ENCODE peak calls at places on chromosome 18, in ten cellular contexts. One of them, this sample, is unnamed.

GRCh38 chr18:62420513-62421209 is 95.6 kb downstream of the TNFRSF11A start:
- DNase-seq in stromal cell of bone marrow: peak; percentile 60
- DNase-seq in AG09319: no peak
- DNase-seq in choroid plexus epithelial cell: peak; percentile 47
- DNase-seq in activated T-helper 1 cell treated with anti-CD3 and anti-CD28 coated beads, Interleukin-12 subunit alpha, Interleukin-12 subunit beta, Interleukin-2, Interleukin-4 antibody, amounts not matched to agents 30 ng/mL and 10 ng/mL and 1 ng/mL, durations not matched to agents 14 hours and 24 hours and 36 hours: peak; percentile 70
- DNase-seq in anterior cingulate cortex: no peak
- DNase-seq in HEK293T: no peak
- DNase-seq in EL: peak; percentile 81
- DNase-seq in activated naive CD4-positive, alpha-beta T cell: peak; percentile 4
- DNase-seq in fibroblast of lung: peak; percentile 74
- DNase-seq in this sample: peak; percentile 40

GRCh38 chr18:2948038-2948437 is 64.9 kb downstream of the LPIN2 start:
- DNase-seq in stromal cell of bone marrow: no peak
- DNase-seq in HEK293T: no peak
- DNase-seq in activated naive CD4-positive, alpha-beta T cell: no peak
- DNase-seq in AG09319: no peak
- DNase-seq in anterior cingulate cortex: no peak
- DNase-seq in EL: peak; percentile 13
- DNase-seq in fibroblast of lung: peak; percentile 37
- DNase-seq in choroid plexus epithelial cell: peak; percentile 83
- DNase-seq in activated T-helper 1 cell treated with anti-CD3 and anti-CD28 coated beads, Interleukin-12 subunit alpha, Interleukin-12 subunit beta, Interleukin-2, Interleukin-4 antibody, amounts not matched to agents 30 ng/mL and 10 ng/mL and 1 ng/mL, durations not matched to agents 14 hours and 24 hours and 36 hours: no peak
- DNase-seq in this sample: peak; percentile 66

GRCh38 chr18:57058734-57059133 is 88.2 kb upstream of the BOD1L2 start:
- DNase-seq in stromal cell of bone marrow: no peak
- DNase-seq in anterior cingulate cortex: no peak
- DNase-seq in fibroblast of lung: no peak
- DNase-seq in EL: no peak
- DNase-seq in HEK293T: no peak
- DNase-seq in activated naive CD4-positive, alpha-beta T cell: no peak
- DNase-seq in choroid plexus epithelial cell: no peak
- DNase-seq in AG09319: no peak
- DNase-seq in activated T-helper 1 cell treated with anti-CD3 and anti-CD28 coated beads, Interleukin-12 subunit alpha, Interleukin-12 subunit beta, Interleukin-2, Interleukin-4 antibody, amounts not matched to agents 30 ng/mL and 10 ng/mL and 1 ng/mL, durations not matched to agents 14 hours and 24 hours and 36 hours: no peak
- DNase-seq in this sample: no peak

GRCh38 chr18:49863769-49864615 is 50.7 kb upstream of the ACAA2 start:
- DNase-seq in activated naive CD4-positive, alpha-beta T cell: no peak
- DNase-seq in EL: no peak
- DNase-seq in stromal cell of bone marrow: no peak
- DNase-seq in HEK293T: no peak
- DNase-seq in fibroblast of lung: no peak
- DNase-seq in choroid plexus epithelial cell: no peak
- DNase-seq in anterior cingulate cortex: no peak
- DNase-seq in activated T-helper 1 cell treated with anti-CD3 and anti-CD28 coated beads, Interleukin-12 subunit alpha, Interleukin-12 subunit beta, Interleukin-2, Interleukin-4 antibody, amounts not matched to agents 30 ng/mL and 10 ng/mL and 1 ng/mL, durations not matched to agents 14 hours and 24 hours and 36 hours: no peak
- DNase-seq in AG09319: no peak
- DNase-seq in this sample: no peak

GRCh38 chr18:79859314-79859713 is 61.6 kb downstream of the KCNG2 start:
- DNase-seq in fibroblast of lung: no peak
- DNase-seq in stromal cell of bone marrow: no peak
- DNase-seq in activated naive CD4-positive, alpha-beta T cell: no peak
- DNase-seq in AG09319: no peak
- DNase-seq in anterior cingulate cortex: no peak
- DNase-seq in choroid plexus epithelial cell: no peak
- DNase-seq in HEK293T: no peak
- DNase-seq in activated T-helper 1 cell treated with anti-CD3 and anti-CD28 coated beads, Interleukin-12 subunit alpha, Interleukin-12 subunit beta, Interleukin-2, Interleukin-4 antibody, amounts not matched to agents 30 ng/mL and 10 ng/mL and 1 ng/mL, durations not matched to agents 14 hours and 24 hours and 36 hours: no peak
- DNase-seq in EL: no peak
- DNase-seq in this sample: no peak

GRCh38 chr18:62788111-62788510 is 72.8 kb downstream of the PHLPP1 start:
- DNase-seq in HEK293T: no peak
- DNase-seq in AG09319: no peak
- DNase-seq in choroid plexus epithelial cell: no peak
- DNase-seq in anterior cingulate cortex: no peak
- DNase-seq in stromal cell of bone marrow: no peak
- DNase-seq in fibroblast of lung: no peak
- DNase-seq in activated T-helper 1 cell treated with anti-CD3 and anti-CD28 coated beads, Interleukin-12 subunit alpha, Interleukin-12 subunit beta, Interleukin-2, Interleukin-4 antibody, amounts not matched to agents 30 ng/mL and 10 ng/mL and 1 ng/mL, durations not matched to agents 14 hours and 24 hours and 36 hours: no peak
- DNase-seq in activated naive CD4-positive, alpha-beta T cell: no peak
- DNase-seq in EL: no peak
- DNase-seq in this sample: no peak

GRCh38 chr18:31386683-31387082 is 10.1 kb downstream of the DSG4 start:
- DNase-seq in stromal cell of bone marrow: no peak
- DNase-seq in choroid plexus epithelial cell: peak; percentile 13
- DNase-seq in HEK293T: no peak
- DNase-seq in activated naive CD4-positive, alpha-beta T cell: no peak
- DNase-seq in anterior cingulate cortex: no peak
- DNase-seq in fibroblast of lung: peak; percentile 70
- DNase-seq in AG09319: no peak
- DNase-seq in activated T-helper 1 cell treated with anti-CD3 and anti-CD28 coated beads, Interleukin-12 subunit alpha, Interleukin-12 subunit beta, Interleukin-2, Interleukin-4 antibody, amounts not matched to agents 30 ng/mL and 10 ng/mL and 1 ng/mL, durations not matched to agents 14 hours and 24 hours and 36 hours: no peak
- DNase-seq in EL: no peak
- DNase-seq in this sample: no peak

GRCh38 chr18:22300665-22301636 is 116.8 kb downstream of the CTAGE1 start:
- DNase-seq in anterior cingulate cortex: no peak
- DNase-seq in AG09319: no peak
- DNase-seq in EL: peak; percentile 34
- DNase-seq in stromal cell of bone marrow: no peak
- DNase-seq in fibroblast of lung: no peak
- DNase-seq in choroid plexus epithelial cell: no peak
- DNase-seq in activated naive CD4-positive, alpha-beta T cell: no peak
- DNase-seq in HEK293T: no peak
- DNase-seq in activated T-helper 1 cell treated with anti-CD3 and anti-CD28 coated beads, Interleukin-12 subunit alpha, Interleukin-12 subunit beta, Interleukin-2, Interleukin-4 antibody, amounts not matched to agents 30 ng/mL and 10 ng/mL and 1 ng/mL, durations not matched to agents 14 hours and 24 hours and 36 hours: no peak
- DNase-seq in this sample: no peak

GRCh38 chr18:42341423-42341822 is 386.4 kb downstream of the PIK3C3 start:
- DNase-seq in AG09319: no peak
- DNase-seq in HEK293T: no peak
- DNase-seq in choroid plexus epithelial cell: peak; percentile 2
- DNase-seq in fibroblast of lung: peak; percentile 2
- DNase-seq in stromal cell of bone marrow: no peak
- DNase-seq in anterior cingulate cortex: no peak
- DNase-seq in activated T-helper 1 cell treated with anti-CD3 and anti-CD28 coated beads, Interleukin-12 subunit alpha, Interleukin-12 subunit beta, Interleukin-2, Interleukin-4 antibody, amounts not matched to agents 30 ng/mL and 10 ng/mL and 1 ng/mL, durations not matched to agents 14 hours and 24 hours and 36 hours: no peak
- DNase-seq in activated naive CD4-positive, alpha-beta T cell: no peak
- DNase-seq in EL: no peak
- DNase-seq in this sample: no peak

GRCh38 chr18:40346146-40346545 is 1608.9 kb upstream of the PIK3C3 start:
- DNase-seq in fibroblast of lung: peak; percentile 5
- DNase-seq in choroid plexus epithelial cell: no peak
- DNase-seq in AG09319: no peak
- DNase-seq in EL: no peak
- DNase-seq in activated T-helper 1 cell treated with anti-CD3 and anti-CD28 coated beads, Interleukin-12 subunit alpha, Interleukin-12 subunit beta, Interleukin-2, Interleukin-4 antibody, amounts not matched to agents 30 ng/mL and 10 ng/mL and 1 ng/mL, durations not matched to agents 14 hours and 24 hours and 36 hours: no peak
- DNase-seq in stromal cell of bone marrow: no peak
- DNase-seq in activated naive CD4-positive, alpha-beta T cell: no peak
- DNase-seq in HEK293T: no peak
- DNase-seq in anterior cingulate cortex: no peak
- DNase-seq in this sample: no peak

GRCh38 chr18:2148823-2149222 is 422.5 kb downstream of the METTL4 start:
- DNase-seq in fibroblast of lung: peak; percentile 21
- DNase-seq in AG09319: no peak
- DNase-seq in activated T-helper 1 cell treated with anti-CD3 and anti-CD28 coated beads, Interleukin-12 subunit alpha, Interleukin-12 subunit beta, Interleukin-2, Interleukin-4 antibody, amounts not matched to agents 30 ng/mL and 10 ng/mL and 1 ng/mL, durations not matched to agents 14 hours and 24 hours and 36 hours: no peak
- DNase-seq in EL: no peak
- DNase-seq in stromal cell of bone marrow: peak; percentile 13
- DNase-seq in HEK293T: no peak
- DNase-seq in anterior cingulate cortex: no peak
- DNase-seq in activated naive CD4-positive, alpha-beta T cell: no peak
- DNase-seq in choroid plexus epithelial cell: no peak
- DNase-seq in this sample: peak; percentile 12

GRCh38 chr18:50080932-50081560 is 113.9 kb downstream of the MYO5B start:
- DNase-seq in activated T-helper 1 cell treated with anti-CD3 and anti-CD28 coated beads, Interleukin-12 subunit alpha, Interleukin-12 subunit beta, Interleukin-2, Interleukin-4 antibody, amounts not matched to agents 30 ng/mL and 10 ng/mL and 1 ng/mL, durations not matched to agents 14 hours and 24 hours and 36 hours: no peak
- DNase-seq in EL: no peak
- DNase-seq in HEK293T: no peak
- DNase-seq in AG09319: no peak
- DNase-seq in activated naive CD4-positive, alpha-beta T cell: no peak
- DNase-seq in fibroblast of lung: peak; percentile 32
- DNase-seq in choroid plexus epithelial cell: no peak
- DNase-seq in anterior cingulate cortex: no peak
- DNase-seq in stromal cell of bone marrow: no peak
- DNase-seq in this sample: no peak

GRCh38 chr18:77043541-77044280 is 88.9 kb downstream of the MBP start:
- DNase-seq in choroid plexus epithelial cell: no peak
- DNase-seq in stromal cell of bone marrow: no peak
- DNase-seq in AG09319: no peak
- DNase-seq in fibroblast of lung: no peak
- DNase-seq in anterior cingulate cortex: no peak
- DNase-seq in activated T-helper 1 cell treated with anti-CD3 and anti-CD28 coated beads, Interleukin-12 subunit alpha, Interleukin-12 subunit beta, Interleukin-2, Interleukin-4 antibody, amounts not matched to agents 30 ng/mL and 10 ng/mL and 1 ng/mL, durations not matched to agents 14 hours and 24 hours and 36 hours: no peak
- DNase-seq in EL: no peak
- DNase-seq in HEK293T: no peak
- DNase-seq in activated naive CD4-positive, alpha-beta T cell: no peak
- DNase-seq in this sample: peak; percentile 51